ENCODE peak calls at places on chromosomes 11 and 22, in nine cellular contexts. One of them, this sample, is unnamed. For H3K27me3, the result is how much of the 10 kb centered on the place peaks cover.

GRCh38 chr11:128615612-128616011 is 28.3 kb upstream of the ETS1 start:
- DNase-seq in right cardiac atrium: no peak
- DNase-seq in MM.1S: no peak
- DNase-seq in cardiac muscle cell: no peak
- DNase-seq in dorsolateral prefrontal cortex: no peak
- DNase-seq in stomach: no peak
- DNase-seq in left ventricle myocardium inferior: no peak
- DNase-seq in tibial nerve: no peak
- DNase-seq in Karpas-422: no peak
- DNase-seq in this sample: no peak

GRCh38 chr22:23218867-23219251 is 38.5 kb downstream of the BCR start:
- DNase-seq in dorsolateral prefrontal cortex: peak
- DNase-seq in right cardiac atrium: peak
- DNase-seq in stomach: peak
- DNase-seq in left ventricle myocardium inferior: peak
- DNase-seq in tibial nerve: no peak
- DNase-seq in Karpas-422: peak
- DNase-seq in MM.1S: no peak
- DNase-seq in cardiac muscle cell: peak
- DNase-seq in this sample: peak

GRCh38 chr11:13009476-13009920 is 382 bp downstream of the RASSF10 start:
- DNase-seq in dorsolateral prefrontal cortex: no peak
- DNase-seq in Karpas-422: no peak
- DNase-seq in right cardiac atrium: peak
- DNase-seq in stomach: no peak
- DNase-seq in MM.1S: no peak
- DNase-seq in tibial nerve: no peak
- DNase-seq in left ventricle myocardium inferior: no peak
- DNase-seq in cardiac muscle cell: no peak
- DNase-seq in this sample: no peak

GRCh38 chr22:33431300-33431699 is 373.1 kb upstream of the SYN3 start:
- DNase-seq in dorsolateral prefrontal cortex: no peak
- DNase-seq in MM.1S: peak
- DNase-seq in stomach: no peak
- DNase-seq in tibial nerve: no peak
- DNase-seq in cardiac muscle cell: no peak
- DNase-seq in Karpas-422: no peak
- DNase-seq in right cardiac atrium: no peak
- DNase-seq in left ventricle myocardium inferior: no peak
- DNase-seq in this sample: no peak

GRCh38 chr11:108751444-108751843 is 86.6 kb downstream of the DDX10 start:
- DNase-seq in tibial nerve: no peak
- DNase-seq in dorsolateral prefrontal cortex: no peak
- DNase-seq in MM.1S: no peak
- DNase-seq in stomach: no peak
- DNase-seq in left ventricle myocardium inferior: no peak
- DNase-seq in right cardiac atrium: no peak
- DNase-seq in cardiac muscle cell: no peak
- DNase-seq in Karpas-422: peak
- DNase-seq in this sample: no peak

GRCh38 chr11:115284766-115285165 is 219.4 kb downstream of the CADM1 start:
- DNase-seq in left ventricle myocardium inferior: no peak
- DNase-seq in Karpas-422: no peak
- DNase-seq in stomach: no peak
- DNase-seq in right cardiac atrium: no peak
- DNase-seq in tibial nerve: no peak
- DNase-seq in MM.1S: no peak
- DNase-seq in cardiac muscle cell: no peak
- DNase-seq in dorsolateral prefrontal cortex: no peak
- DNase-seq in this sample: no peak

GRCh38 chr11:60953781-60954180 is 1.8 kb upstream of the SLC15A3 start:
- DNase-seq in Karpas-422: no peak
- DNase-seq in stomach: no peak
- DNase-seq in right cardiac atrium: no peak
- DNase-seq in tibial nerve: no peak
- DNase-seq in cardiac muscle cell: no peak
- DNase-seq in MM.1S: no peak
- DNase-seq in left ventricle myocardium inferior: no peak
- DNase-seq in dorsolateral prefrontal cortex: no peak
- DNase-seq in this sample: no peak

GRCh38 chr11:123509737-123510578 is 79.9 kb downstream of the GRAMD1B start:
- DNase-seq in MM.1S: no peak
- DNase-seq in dorsolateral prefrontal cortex: peak
- DNase-seq in tibial nerve: no peak
- DNase-seq in left ventricle myocardium inferior: no peak
- DNase-seq in right cardiac atrium: no peak
- DNase-seq in stomach: no peak
- DNase-seq in cardiac muscle cell: peak
- DNase-seq in Karpas-422: no peak
- DNase-seq in this sample: peak

GRCh38 chr11:132942611-132943324 is 589.5 kb downstream of the OPCML start:
- DNase-seq in MM.1S: no peak
- DNase-seq in right cardiac atrium: no peak
- DNase-seq in Karpas-422: no peak
- DNase-seq in dorsolateral prefrontal cortex: no peak
- DNase-seq in tibial nerve: no peak
- DNase-seq in stomach: no peak
- DNase-seq in cardiac muscle cell: no peak
- DNase-seq in left ventricle myocardium inferior: no peak
- DNase-seq in this sample: peak

GRCh38 chr11:132943737-132944556 is 588.4 kb downstream of the OPCML start:
- DNase-seq in cardiac muscle cell: no peak
- DNase-seq in stomach: no peak
- DNase-seq in right cardiac atrium: peak
- DNase-seq in left ventricle myocardium inferior: no peak
- DNase-seq in tibial nerve: no peak
- DNase-seq in MM.1S: no peak
- DNase-seq in dorsolateral prefrontal cortex: peak
- DNase-seq in Karpas-422: no peak
- DNase-seq in this sample: peak

GRCh38 chr11:132941761-132942160 is 590.5 kb downstream of the OPCML start:
- DNase-seq in cardiac muscle cell: no peak
- DNase-seq in right cardiac atrium: no peak
- DNase-seq in Karpas-422: no peak
- DNase-seq in MM.1S: no peak
- DNase-seq in tibial nerve: no peak
- DNase-seq in stomach: no peak
- DNase-seq in left ventricle myocardium inferior: no peak
- DNase-seq in dorsolateral prefrontal cortex: no peak
- DNase-seq in this sample: no peak

GRCh38 chr11:132944557-132944920 is 587.8 kb downstream of the OPCML start:
- DNase-seq in tibial nerve: no peak
- DNase-seq in MM.1S: no peak
- DNase-seq in Karpas-422: no peak
- DNase-seq in cardiac muscle cell: no peak
- DNase-seq in left ventricle myocardium inferior: no peak
- DNase-seq in stomach: no peak
- DNase-seq in right cardiac atrium: no peak
- DNase-seq in dorsolateral prefrontal cortex: no peak
- DNase-seq in this sample: peak

DNA sequence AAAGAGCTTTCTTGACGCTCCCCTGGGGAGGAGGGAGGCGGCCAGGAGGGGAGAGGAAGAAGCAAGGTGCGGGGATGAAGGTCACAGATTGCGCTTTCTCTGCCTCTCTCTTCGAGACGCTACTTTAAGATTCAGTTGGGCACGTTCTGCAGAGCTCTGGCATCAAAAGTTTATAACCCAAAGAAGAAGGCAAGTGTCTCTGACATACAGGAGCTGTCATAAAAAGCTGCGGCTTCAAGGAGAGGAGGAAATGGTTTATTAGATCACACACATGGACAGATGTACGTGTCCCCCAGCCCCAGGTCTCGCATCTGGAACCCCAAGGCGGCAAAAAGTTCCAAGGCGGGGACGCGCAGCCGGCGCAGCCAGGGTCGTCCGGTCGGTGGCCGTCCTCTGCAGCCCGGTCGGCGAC is 589.0 kb downstream of the OPCML start:
- DNase-seq in right cardiac atrium: no peak
- DNase-seq in cardiac muscle cell: no peak
- DNase-seq in MM.1S: no peak
- DNase-seq in tibial nerve: no peak
- DNase-seq in dorsolateral prefrontal cortex: no peak
- DNase-seq in stomach: no peak
- DNase-seq in left ventricle myocardium inferior: no peak
- DNase-seq in Karpas-422: no peak
- DNase-seq in this sample: no peak
- H3K4me3 ChIP-seq in right cardiac atrium: peak
- H3K4me3 ChIP-seq in cardiac muscle cell: peak
- H3K4me3 ChIP-seq in MM.1S: no peak
- H3K4me3 ChIP-seq in tibial nerve: peak
- H3K4me3 ChIP-seq in dorsolateral prefrontal cortex: peak
- H3K4me3 ChIP-seq in stomach: peak
- H3K4me3 ChIP-seq in left ventricle myocardium inferior: peak
- H3K4me3 ChIP-seq in Karpas-422: no peak
- H3K4me3 ChIP-seq in this sample: peak

DNA sequence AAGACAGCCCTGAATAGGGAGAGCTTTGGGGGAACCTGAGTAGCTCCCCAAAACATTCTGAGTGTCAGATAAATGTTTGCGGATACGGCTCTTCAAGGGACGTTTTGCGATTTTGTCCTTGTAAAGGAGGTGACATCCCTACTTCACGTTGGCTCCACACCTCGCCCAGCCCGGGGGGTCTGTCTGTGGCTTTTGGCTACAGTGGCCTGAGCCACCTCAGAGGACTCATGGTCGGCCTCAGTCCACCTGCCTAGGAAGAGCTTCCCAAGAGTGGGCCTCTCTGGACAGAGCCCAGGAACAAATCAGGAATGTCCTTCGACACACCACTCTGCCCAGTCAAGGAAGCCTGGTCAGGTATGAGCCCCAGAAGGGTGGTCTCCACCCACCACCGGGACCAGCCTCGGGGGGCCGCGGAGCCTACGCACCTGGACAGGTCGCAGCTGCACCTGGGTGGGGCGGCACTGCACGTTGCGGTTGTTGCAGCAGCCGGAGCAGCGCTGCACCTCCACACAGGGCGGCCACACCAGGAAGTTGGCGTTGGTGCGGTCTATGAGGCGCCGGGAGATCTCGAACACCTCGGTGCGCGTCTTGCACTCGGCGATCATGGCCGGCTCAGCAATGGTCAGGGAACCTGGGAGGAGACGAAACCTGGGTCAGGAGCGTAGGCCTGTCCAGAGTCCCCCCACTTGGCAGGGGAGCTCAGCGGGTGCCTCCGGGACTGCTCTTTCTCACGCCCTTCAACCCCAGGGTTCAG is 13.4 kb downstream of the PDGFB start:
- DNase-seq in MM.1S: no peak
- DNase-seq in cardiac muscle cell: no peak
- DNase-seq in stomach: no peak
- DNase-seq in Karpas-422: no peak
- DNase-seq in left ventricle myocardium inferior: no peak
- DNase-seq in tibial nerve: no peak
- DNase-seq in dorsolateral prefrontal cortex: no peak
- DNase-seq in right cardiac atrium: no peak
- DNase-seq in this sample: peak
- H3K27me3 ChIP-seq in MM.1S: under half
- H3K27me3 ChIP-seq in cardiac muscle cell: under half
- H3K27me3 ChIP-seq in stomach: under half
- H3K27me3 ChIP-seq in Karpas-422: under half
- H3K27me3 ChIP-seq in left ventricle myocardium inferior: under half
- H3K27me3 ChIP-seq in tibial nerve: under half
- H3K27me3 ChIP-seq in dorsolateral prefrontal cortex: under half
- H3K27me3 ChIP-seq in right cardiac atrium: under half
- H3K27me3 ChIP-seq in this sample: under half

GRCh38 chr22:44755418-44755817 is 3.0 kb downstream of the ARHGAP8 start:
- DNase-seq in stomach: no peak
- DNase-seq in Karpas-422: no peak
- DNase-seq in cardiac muscle cell: no peak
- DNase-seq in dorsolateral prefrontal cortex: no peak
- DNase-seq in tibial nerve: no peak
- DNase-seq in right cardiac atrium: no peak
- DNase-seq in left ventricle myocardium inferior: no peak
- DNase-seq in MM.1S: no peak
- DNase-seq in this sample: peak

GRCh38 chr22:44755000-44755399 is 2.6 kb downstream of the ARHGAP8 start:
- DNase-seq in stomach: no peak
- DNase-seq in tibial nerve: no peak
- DNase-seq in Karpas-422: no peak
- DNase-seq in left ventricle myocardium inferior: no peak
- DNase-seq in MM.1S: no peak
- DNase-seq in right cardiac atrium: no peak
- DNase-seq in dorsolateral prefrontal cortex: no peak
- DNase-seq in cardiac muscle cell: no peak
- DNase-seq in this sample: peak

GRCh38 chr22:44755956-44756361 is 3.6 kb downstream of the ARHGAP8 start:
- DNase-seq in stomach: peak
- DNase-seq in dorsolateral prefrontal cortex: no peak
- DNase-seq in left ventricle myocardium inferior: no peak
- DNase-seq in tibial nerve: no peak
- DNase-seq in Karpas-422: no peak
- DNase-seq in MM.1S: no peak
- DNase-seq in cardiac muscle cell: no peak
- DNase-seq in right cardiac atrium: no peak
- DNase-seq in this sample: peak

GRCh38 chr22:44752285-44753188 is at the start of gene ARHGAP8:
- DNase-seq in MM.1S: no peak
- DNase-seq in Karpas-422: no peak
- DNase-seq in dorsolateral prefrontal cortex: no peak
- DNase-seq in cardiac muscle cell: no peak
- DNase-seq in tibial nerve: no peak
- DNase-seq in left ventricle myocardium inferior: no peak
- DNase-seq in stomach: peak
- DNase-seq in right cardiac atrium: no peak
- DNase-seq in this sample: peak

GRCh38 chr22:44753189-44754042 is 1.0 kb downstream of the ARHGAP8 start:
- DNase-seq in stomach: no peak
- DNase-seq in left ventricle myocardium inferior: no peak
- DNase-seq in tibial nerve: peak
- DNase-seq in Karpas-422: no peak
- DNase-seq in right cardiac atrium: no peak
- DNase-seq in MM.1S: no peak
- DNase-seq in cardiac muscle cell: peak
- DNase-seq in dorsolateral prefrontal cortex: no peak
- DNase-seq in this sample: peak
- H3K4me3 ChIP-seq in stomach: peak
- H3K4me3 ChIP-seq in left ventricle myocardium inferior: no peak
- H3K4me3 ChIP-seq in tibial nerve: no peak
- H3K4me3 ChIP-seq in Karpas-422: no peak
- H3K4me3 ChIP-seq in right cardiac atrium: no peak
- H3K4me3 ChIP-seq in MM.1S: no peak
- H3K4me3 ChIP-seq in cardiac muscle cell: peak
- H3K4me3 ChIP-seq in dorsolateral prefrontal cortex: no peak
- H3K4me3 ChIP-seq in this sample: peak

GRCh38 chr11:70076461-70076931 is 1.6 kb upstream of the ANO1 start:
- DNase-seq in left ventricle myocardium inferior: no peak
- DNase-seq in tibial nerve: no peak
- DNase-seq in dorsolateral prefrontal cortex: no peak
- DNase-seq in right cardiac atrium: peak
- DNase-seq in cardiac muscle cell: peak
- DNase-seq in stomach: no peak
- DNase-seq in Karpas-422: no peak
- DNase-seq in MM.1S: no peak
- DNase-seq in this sample: peak

GRCh38 chr11:70073881-70074371 is 4.2 kb upstream of the ANO1 start:
- DNase-seq in cardiac muscle cell: peak
- DNase-seq in right cardiac atrium: peak
- DNase-seq in stomach: no peak
- DNase-seq in Karpas-422: no peak
- DNase-seq in tibial nerve: no peak
- DNase-seq in left ventricle myocardium inferior: no peak
- DNase-seq in dorsolateral prefrontal cortex: no peak
- DNase-seq in MM.1S: no peak
- DNase-seq in this sample: peak

GRCh38 chr11:70077411-70078094 is 564 bp upstream of the ANO1 start:
- DNase-seq in dorsolateral prefrontal cortex: no peak
- DNase-seq in MM.1S: no peak
- DNase-seq in cardiac muscle cell: no peak
- DNase-seq in right cardiac atrium: peak
- DNase-seq in tibial nerve: no peak
- DNase-seq in Karpas-422: no peak
- DNase-seq in left ventricle myocardium inferior: no peak
- DNase-seq in stomach: no peak
- DNase-seq in this sample: peak

GRCh38 chr11:70074701-70075100 is 3.4 kb upstream of the ANO1 start:
- DNase-seq in cardiac muscle cell: no peak
- DNase-seq in tibial nerve: no peak
- DNase-seq in dorsolateral prefrontal cortex: no peak
- DNase-seq in MM.1S: no peak
- DNase-seq in stomach: no peak
- DNase-seq in right cardiac atrium: peak
- DNase-seq in left ventricle myocardium inferior: no peak
- DNase-seq in Karpas-422: no peak
- DNase-seq in this sample: no peak

GRCh38 chr11:70075836-70076235 is 2.3 kb upstream of the ANO1 start:
- DNase-seq in MM.1S: no peak
- DNase-seq in dorsolateral prefrontal cortex: no peak
- DNase-seq in left ventricle myocardium inferior: no peak
- DNase-seq in cardiac muscle cell: no peak
- DNase-seq in stomach: no peak
- DNase-seq in right cardiac atrium: peak
- DNase-seq in Karpas-422: no peak
- DNase-seq in tibial nerve: no peak
- DNase-seq in this sample: peak
- H3K27me3 ChIP-seq in MM.1S: half or more
- H3K27me3 ChIP-seq in dorsolateral prefrontal cortex: half or more
- H3K27me3 ChIP-seq in left ventricle myocardium inferior: half or more
- H3K27me3 ChIP-seq in cardiac muscle cell: half or more
- H3K27me3 ChIP-seq in stomach: under half
- H3K27me3 ChIP-seq in right cardiac atrium: under half
- H3K27me3 ChIP-seq in Karpas-422: under half
- H3K27me3 ChIP-seq in tibial nerve: under half
- H3K27me3 ChIP-seq in this sample: half or more